ENCODE peak calls at places on chromosomes 5 and 9, in four cellular contexts. E is transverse colon, U is stomach, M is esophagus muscularis mucosa. K is an unnamed sample.
A peak's percentile ranks its signal among the peaks of the same experiment; 100 is the strongest.

GRCh38 chr5:149325166-149325735 is 20.0 kb upstream of the GRPEL2 start:
- DNase-seq in U (no peak), M (no peak), E (no peak), K (no peak)

GRCh38 chr5:39132128-39132447 is 57.9 kb upstream of the RICTOR start:
- DNase-seq in U (no peak), E (no peak), M (no peak), K (no peak)

GRCh38 chr9:86836797-86837196 is 110.5 kb downstream of the GAS1 start:
- DNase-seq in M (no peak), E (no peak), U (no peak), K (no peak)

GRCh38 chr5:1099931-1100651 is 11.8 kb downstream of the SLC12A7 start:
- DNase-seq in E (no peak), M (no peak), U (no peak), K (no peak)

GRCh38 chr5:15833365-15833764 is 333.4 kb downstream of the FBXL7 start:
- DNase-seq in U (no peak), M (no peak), E (no peak), K (no peak)

GRCh38 chr9:131349881-131350563 is 43.9 kb upstream of the PRRC2B start:
- DNase-seq in U (peak; percentile 93), M (peak; percentile 97), E (peak; percentile 89), K (peak; percentile 94)

GRCh38 chr9:12717907-12718306 is 24.7 kb downstream of the TYRP1 start:
- DNase-seq in U (no peak), E (no peak), M (no peak), K (no peak)

GRCh38 chr5:139684881-139685749 is 37.0 kb downstream of the CXXC5 start:
- DNase-seq in U (peak; percentile 75), E (no peak), M (no peak), K (no peak)

GRCh38 chr5:32638309-32638708 is 53.0 kb downstream of the SUB1 start:
- DNase-seq in E (no peak), U (no peak), M (no peak), K (no peak)

GRCh38 chr5:54703091-54703490 is 185.5 kb downstream of the SNX18 start:
- DNase-seq in E (no peak), U (no peak), M (peak; percentile 92), K (peak; percentile 73)

GRCh38 chr5:422323-423232 is 20.4 kb upstream of the EXOC3 start:
- DNase-seq in M (no peak), E (no peak), U (no peak), K (peak; percentile 50)

GRCh38 chr5:137146402-137146889 is 352.7 kb downstream of the SPOCK1 start:
- DNase-seq in M (no peak), E (no peak), U (no peak), K (peak; percentile 73)

GRCh38 chr5:103347729-103348128 is 89.2 kb downstream of the MACIR start:
- DNase-seq in M (no peak), U (no peak), E (no peak), K (no peak)

GRCh38 chr5:149902177-149902576 is 42.4 kb downstream of the PDE6A start:
- DNase-seq in U (no peak), E (no peak), M (no peak), K (no peak)

GRCh38 chr9:83384214-83384613 is 154.0 kb downstream of the FRMD3 start:
- DNase-seq in E (no peak), M (peak; percentile 47), U (no peak), K (no peak)

GRCh38 chr9:135050072-135050990 is 37.1 kb upstream of the OLFM1 start:
- DNase-seq in U (peak; percentile 20), M (no peak), E (no peak), K (peak; percentile 55)

GRCh38 chr5:34742112-34742511 is 86.0 kb downstream of the RAI14 start:
- DNase-seq in E (no peak), M (no peak), U (no peak), K (no peak)

GRCh38 chr5:172123269-172123692 is 64.7 kb downstream of the STK10 start:
- DNase-seq in M (no peak), U (peak; percentile 56), E (peak; percentile 47), K (no peak)

GRCh38 chr9:32414856-32415255 is 30.4 kb downstream of the ACO1 start:
- DNase-seq in M (no peak), U (no peak), E (no peak), K (no peak)

GRCh38 chr5:61277190-61277589 is 54.9 kb upstream of the ZSWIM6 start:
- DNase-seq in E (no peak), U (no peak), M (no peak), K (no peak)

GRCh38 chr5:171437286-171437821 is 17.9 kb downstream of the FGF18 start:
- DNase-seq in M (no peak), E (no peak), U (peak; percentile 36), K (no peak)

GRCh38 chr5:89733772-89734171 is 675.8 kb downstream of the CETN3 start:
- DNase-seq in M (no peak), E (no peak), U (no peak), K (no peak)

GRCh38 chr5:134784946-134785620 is 26.5 kb downstream of the DDX46 start:
- DNase-seq in M (no peak), U (no peak), E (no peak), K (no peak)

GRCh38 chr5:54329731-54330709 is 19.6 kb upstream of the ARL15 start:
- DNase-seq in E (no peak), M (no peak), U (peak; percentile 72), K (no peak)

GRCh38 chr5:42960472-42960871 is 79.6 kb downstream of the ANXA2R start:
- DNase-seq in U (no peak), M (no peak), E (no peak), K (no peak)

GRCh38 chr9:117435630-117436261 is 20.9 kb upstream of the ASTN2 start:
- DNase-seq in M (no peak), E (no peak), U (no peak), K (no peak)

GRCh38 chr5:171606414-171607024 is 179.1 kb upstream of the SMIM23 start:
- DNase-seq in E (no peak), M (no peak), U (no peak), K (no peak)

GRCh38 chr9:77215874-77216273 is 38.5 kb downstream of the VPS13A start:
- DNase-seq in M (no peak), U (no peak), E (no peak), K (no peak)

GRCh38 chr5:61924251-61924650 is 381.8 kb upstream of the KIF2A start:
- DNase-seq in E (no peak), U (no peak), M (no peak), K (no peak)

GRCh38 chr9:4114569-4115505 is 185.0 kb downstream of the GLIS3 start:
- DNase-seq in U (no peak), E (no peak), M (no peak), K (no peak)

GRCh38 chr9:73813546-73813945 is 661.9 kb downstream of the ANXA1 start:
- DNase-seq in U (no peak), M (no peak), E (no peak), K (no peak)

GRCh38 chr5:124644138-124644537 is 102.3 kb downstream of the ZNF608 start:
- DNase-seq in M (peak; percentile 57), E (no peak), U (no peak), K (no peak)

GRCh38 chr5:10581867-10582511 is 18.1 kb downstream of the ANKRD33B start:
- DNase-seq in E (no peak), M (no peak), U (no peak), K (no peak)

GRCh38 chr9:32741706-32742105 is 41.6 kb upstream of the TMEM215 start:
- DNase-seq in E (no peak), U (no peak), M (peak; percentile 75), K (no peak)

GRCh38 chr5:978051-978450 is 30.6 kb upstream of the NKD2 start:
- DNase-seq in M (no peak), E (no peak), U (no peak), K (no peak)

GRCh38 chr5:39476466-39477215 is 51.9 kb upstream of the DAB2 start:
- DNase-seq in U (no peak), M (no peak), E (no peak), K (no peak)

GRCh38 chr9:80235752-80236151 is 664.0 kb downstream of the TLE4 start:
- DNase-seq in E (no peak), U (no peak), M (no peak), K (no peak)

GRCh38 chr9:137217276-137218211 is 4.5 kb downstream of the RNF208 start:
- DNase-seq in M (no peak), E (peak; percentile 93), U (peak; percentile 95), K (no peak)

GRCh38 chr5:168251308-168251707 is 40.1 kb upstream of the WWC1 start:
- DNase-seq in M (no peak), U (no peak), E (no peak), K (no peak)

DNA sequence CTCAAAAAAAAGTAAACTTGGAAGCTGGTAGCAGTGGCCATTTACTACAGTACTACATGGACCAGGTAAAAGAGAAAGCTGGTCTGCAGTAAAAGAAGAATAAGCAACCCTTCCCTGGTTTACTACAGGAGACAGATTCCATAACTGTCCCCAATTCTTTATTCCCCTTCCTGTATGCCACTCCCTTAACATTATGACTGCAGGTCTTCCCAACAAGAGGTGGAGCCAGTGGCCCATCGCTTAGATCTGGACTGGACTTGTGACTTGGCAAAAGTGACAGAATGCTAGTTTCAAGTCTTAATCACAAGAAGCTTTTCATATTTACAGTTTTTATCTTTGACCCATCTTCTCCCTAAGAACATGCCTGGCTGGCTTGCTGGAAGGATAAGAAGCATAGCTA is 42.6 kb upstream of the SLC12A2 start:
- DNase-seq in U (no peak), E (no peak), M (no peak), K (no peak)
- TF ChIP-seq POLR2A in U (no peak), E (no peak), M (no peak), K (no peak)

GRCh38 chr5:80407735-80408474 is at the start of gene ZFYVE16:
- DNase-seq in E (peak; percentile 99), M (peak; percentile 99), U (peak; percentile 99), K (peak; percentile 99)

GRCh38 chr5:80411589-80412219 is 3.8 kb downstream of the ZFYVE16 start:
- DNase-seq in M (no peak), U (no peak), E (no peak), K (no peak)

GRCh38 chr5:80408475-80408875 is 611 bp downstream of the ZFYVE16 start:
- DNase-seq in E (peak; percentile 69), M (no peak), U (peak; percentile 50), K (peak; percentile 85)

GRCh38 chr5:80408976-80409926 is 1.4 kb downstream of the ZFYVE16 start:
- DNase-seq in E (no peak), U (no peak), M (no peak), K (no peak)

GRCh38 chr5:80406980-80407734 is 707 bp upstream of the ZFYVE16 start:
- DNase-seq in U (no peak), M (no peak), E (peak; percentile 41), K (peak; percentile 75)
- TF ChIP-seq POLR2AphosphoS5 in U (no peak), M (no peak), E (peak; percentile 26), K (peak; percentile 17)

DNA sequence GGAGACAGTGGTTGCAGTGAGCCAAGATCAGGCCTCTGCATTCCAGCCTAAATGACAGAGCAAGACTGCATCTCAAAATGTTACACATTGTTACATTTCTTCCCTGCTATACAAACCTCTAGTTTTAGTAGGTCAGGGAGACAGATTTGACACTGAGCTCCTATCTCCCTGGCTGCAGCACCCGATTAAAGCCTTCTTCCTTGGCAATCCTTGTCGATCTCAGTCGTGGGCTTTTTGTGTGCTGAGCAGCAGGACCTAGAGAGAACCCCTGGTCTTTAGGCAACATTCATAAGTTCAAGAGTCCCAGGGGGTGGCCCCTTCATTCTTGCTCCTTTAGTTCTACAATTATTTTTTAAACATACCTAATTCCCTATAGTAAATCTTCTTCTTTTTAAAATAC is 13.0 kb downstream of the SERINC5 start:
- DNase-seq in U (no peak), E (no peak), M (no peak), K (no peak)
- H3K36me3 ChIP-seq in U (no peaks in the 10 kb centered on the region), E (peaks cover 10% of the 10 kb centered on the region), M (no peaks in the 10 kb centered on the region), K (no peaks in the 10 kb centered on the region)

GRCh38 chr9:23733495-23734078 is 92.5 kb downstream of the ELAVL2 start:
- DNase-seq in E (no peak), U (no peak), M (no peak), K (no peak)
- TF ChIP-seq POLR2A in E (no peak), U (no peak), M (no peak), K (no peak)

K was measured in sigmoid colon.